ENCODE peak calls at places on chromosome 18, in nine cellular contexts. U is Peyer's patch, Z is GM12865, G is astrocyte, F is A549, E is neural crest cell, Q is IMR-90, L is tibial artery, O is epithelial cell of esophagus. K is an unnamed sample.

GRCh38 chr18:46071615-46071893 is 506 bp downstream of the PSTPIP2 start:
- DNase-seq in U (no peak), Z (no peak), G (no peak), F (no peak), E (no peak), Q (no peak), L (no peak), O (no peak), K (no peak)

GRCh38 chr18:43405097-43405496 is 127.8 kb upstream of the SYT4 start:
- DNase-seq in U (no peak), Z (no peak), G (peak; percentile 9), F (no peak), E (no peak), Q (no peak), L (no peak), O (peak; percentile 21), K (no peak)

GRCh38 chr18:57352761-57353136 is 392 bp downstream of the ST8SIA3 start:
- DNase-seq in U (no peak), Z (no peak), G (no peak), F (no peak), E (peak; percentile 10), Q (no peak), L (no peak), O (no peak), K (no peak)

GRCh38 chr18:53798516-53798915 is 426.0 kb downstream of the MBD2 start:
- DNase-seq in U (no peak), Z (no peak), G (peak; percentile 66), F (no peak), E (no peak), Q (no peak), L (no peak), O (no peak), K (no peak)

GRCh38 chr18:62663731-62664336 is 51.5 kb upstream of the PHLPP1 start:
- DNase-seq in U (no peak), Z (peak; percentile 85), G (peak; percentile 69), F (peak; percentile 10), E (no peak), Q (peak; percentile 10), L (no peak), O (peak; percentile 67), K (no peak)

GRCh38 chr18:59383831-59384230 is 24.8 kb upstream of the LMAN1 start:
- DNase-seq in U (no peak), Z (no peak), G (no peak), F (no peak), E (no peak), Q (no peak), L (no peak), O (no peak), K (no peak)

GRCh38 chr18:79413901-79414300 is 18.2 kb downstream of the NFATC1 start:
- DNase-seq in U (no peak), Z (no peak), G (no peak), F (no peak), E (no peak), Q (no peak), L (no peak), O (no peak), K (no peak)

GRCh38 chr18:78871631-78872030 is 108.0 kb upstream of the SALL3 start:
- DNase-seq in U (no peak), Z (no peak), G (no peak), F (no peak), E (no peak), Q (no peak), L (peak; percentile 31), O (no peak), K (no peak)

GRCh38 chr18:44744206-44745180 is 63.8 kb downstream of the SETBP1 start:
- DNase-seq in U (no peak), Z (no peak), G (no peak), F (no peak), E (peak; percentile 61), Q (no peak), L (peak; percentile 70), O (no peak), K (no peak)

GRCh38 chr18:5518899-5519371 is 24.9 kb downstream of the EPB41L3 start:
- DNase-seq in U (no peak), Z (no peak), G (peak; percentile 68), F (no peak), E (no peak), Q (peak; percentile 71), L (no peak), O (no peak), K (no peak)

GRCh38 chr18:46570134-46570533 is 86.9 kb downstream of the LOXHD1 start:
- DNase-seq in U (no peak), Z (no peak), G (no peak), F (no peak), E (no peak), Q (no peak), L (no peak), O (no peak), K (no peak)

DNA sequence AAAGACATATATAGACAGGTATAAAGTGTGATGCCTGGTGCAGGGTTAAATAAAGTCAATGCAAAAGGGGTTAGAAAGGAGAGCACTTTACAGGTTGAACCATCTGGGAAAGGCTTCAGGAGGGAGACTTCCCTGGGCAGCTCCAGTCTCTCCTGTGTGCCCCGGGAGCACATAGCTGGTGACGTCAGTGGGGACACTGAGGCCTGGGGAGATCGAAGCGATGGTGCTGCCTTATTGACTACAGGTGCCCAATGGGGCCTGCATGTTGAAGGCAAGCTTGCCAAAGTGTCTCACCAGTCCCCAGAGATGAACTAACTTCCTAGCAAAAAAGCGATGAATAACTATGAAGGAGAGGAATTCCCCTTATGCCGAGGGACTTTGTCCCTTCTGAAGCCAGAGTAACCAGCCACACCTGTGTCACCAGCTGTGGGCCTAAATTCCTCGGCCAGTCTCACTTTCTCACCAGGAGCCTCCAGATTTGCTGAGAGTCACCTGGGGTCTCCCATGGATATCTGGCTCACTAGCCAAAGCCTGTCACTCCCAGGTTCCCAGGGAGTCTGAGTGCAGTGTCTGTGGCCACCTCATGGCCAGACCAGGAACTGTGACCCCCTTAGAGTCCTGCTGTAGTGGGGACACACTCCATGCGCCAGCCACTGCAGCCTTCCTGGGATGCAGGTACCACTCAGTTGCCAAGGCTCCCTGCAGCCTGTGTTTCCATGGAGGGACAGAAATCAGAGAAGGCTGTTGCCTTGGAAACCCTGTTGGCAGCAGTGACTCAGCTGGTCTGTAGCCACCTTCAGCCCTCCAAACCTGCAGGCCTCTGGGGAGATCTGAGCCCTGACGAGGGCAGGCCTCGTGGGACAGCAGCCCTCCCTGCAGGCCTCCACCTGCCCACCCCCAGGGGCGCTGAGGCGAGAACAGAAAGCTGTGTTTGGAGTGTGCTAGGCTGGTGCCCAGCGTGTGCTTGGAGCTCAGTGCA is 128.7 kb downstream of the CTIF start:
- DNase-seq in U (no peak), Z (no peak), G (peak; percentile 23), F (peak; percentile 16), E (no peak), Q (peak; percentile 49), L (peak; percentile 50), O (no peak), K (no peak)
- TF ChIP-seq CTCF in U (peak; percentile 6), Z (peak; percentile 35), G (peak; percentile 38), F (peak; percentile 10), E (peak; percentile 56), Q (peak; percentile 35), L (no peak), O (peak; percentile 37), K (no peak)

GRCh38 chr18:2411381-2411977 is 159.8 kb downstream of the METTL4 start:
- DNase-seq in U (no peak), Z (no peak), G (peak; percentile 86), F (peak; percentile 3), E (no peak), Q (peak; percentile 52), L (no peak), O (peak; percentile 77), K (no peak)

GRCh38 chr18:2415656-2416055 is 155.6 kb downstream of the METTL4 start:
- DNase-seq in U (no peak), Z (no peak), G (no peak), F (no peak), E (no peak), Q (no peak), L (no peak), O (no peak), K (no peak)

GRCh38 chr18:2414235-2414634 is 157.1 kb downstream of the METTL4 start:
- DNase-seq in U (no peak), Z (no peak), G (no peak), F (no peak), E (no peak), Q (no peak), L (no peak), O (no peak), K (no peak)

GRCh38 chr18:2412261-2412660 is 159.0 kb downstream of the METTL4 start:
- DNase-seq in U (no peak), Z (no peak), G (no peak), F (no peak), E (no peak), Q (no peak), L (no peak), O (no peak), K (no peak)

GRCh38 chr18:2413352-2413751 is 158.0 kb downstream of the METTL4 start:
- DNase-seq in U (no peak), Z (no peak), G (no peak), F (no peak), E (no peak), Q (no peak), L (no peak), O (no peak), K (no peak)
- TF ChIP-seq CTCF in U (no peak), Z (no peak), G (no peak), F (no peak), E (no peak), Q (no peak), L (no peak), O (no peak), K (no peak)

GRCh38 chr18:9868857-9869712 is 16.7 kb upstream of the TXNDC2 start:
- DNase-seq in U (no peak), Z (no peak), G (no peak), F (no peak), E (no peak), Q (no peak), L (no peak), O (peak; percentile 26), K (no peak)
- TF ChIP-seq CTCF in U (no peak), Z (no peak), G (no peak), F (no peak), E (no peak), Q (no peak), L (no peak), O (no peak), K (no peak)

GRCh38 chr18:36419913-36420531 is 122.5 kb downstream of the FHOD3 start:
- DNase-seq in U (no peak), Z (peak; percentile 79), G (peak; percentile 43), F (peak; percentile 39), E (no peak), Q (peak; percentile 21), L (no peak), O (peak; percentile 89), K (no peak)
- TF ChIP-seq CTCF in U (no peak), Z (peak; percentile 39), G (no peak), F (no peak), E (no peak), Q (no peak), L (no peak), O (peak; percentile 58), K (no peak)

DNA sequence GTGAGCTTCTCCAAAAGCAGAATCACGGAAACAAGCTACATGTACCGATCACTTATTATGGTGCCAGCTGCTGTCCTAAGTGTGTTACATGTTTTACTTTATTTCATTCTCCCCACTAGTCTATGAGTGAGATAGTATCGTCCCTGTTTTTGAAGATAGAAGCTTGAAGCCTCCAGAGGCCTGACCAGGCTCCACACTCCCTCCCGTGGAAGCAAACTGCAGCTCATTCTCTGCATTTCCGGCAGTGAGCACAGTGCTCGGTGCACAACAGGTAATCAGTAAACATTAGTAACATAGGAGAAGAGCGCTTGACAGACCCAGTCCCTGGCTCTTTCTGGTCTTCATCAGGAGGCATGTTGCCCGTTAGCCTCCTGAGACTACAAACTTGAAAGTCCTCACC is 72.9 kb downstream of the ZBTB7C start:
- DNase-seq in U (no peak), Z (no peak), G (no peak), F (no peak), E (no peak), Q (no peak), L (no peak), O (peak; percentile 42), K (no peak)
- TF ChIP-seq CTCF in U (no peak), Z (no peak), G (no peak), F (no peak), E (no peak), Q (no peak), L (peak; percentile 37), O (peak; percentile 62), K (no peak)